ENCODE peak calls at places on chromosomes 13 and 19, in five cellular contexts. U is neuronal stem cell, O is mesenchymal stem cell, S is H1, N is H9. D is an unnamed sample.
A peak's percentile ranks its signal among the peaks of the same experiment; 100 is the strongest.

GRCh38 chr19:18208098-18208951 is 4.5 kb upstream of the RAB3A start:
- DNase-seq in U (no peak), O (peak; percentile 63), S (peak; percentile 86), N (peak; percentile 72), D (no peak)

GRCh38 chr19:14113762-14114414 is 3.7 kb downstream of the PRKACA start:
- DNase-seq in U (no peak), O (no peak), S (peak; percentile 80), N (no peak), D (no peak)

GRCh38 chr19:898663-899062 is 5.4 kb downstream of the RNU6-9 start:
- DNase-seq in U (no peak), O (no peak), S (peak; percentile 77), N (no peak), D (peak; percentile 38)

GRCh38 chr13:90416938-90417337 is 930.5 kb upstream of the MIR17HG start:
- DNase-seq in U (no peak), O (peak; percentile 19), S (no peak), N (no peak), D (no peak)

GRCh38 chr19:1582201-1582600 is 10.5 kb downstream of the MBD3 start:
- DNase-seq in U (no peak), O (no peak), S (no peak), N (no peak), D (peak; percentile 97)

GRCh38 chr19:19106061-19106551 is 32.2 kb downstream of the TMEM161A start:
- DNase-seq in U (no peak), O (peak; percentile 67), S (peak; percentile 79), N (peak; percentile 77), D (peak; percentile 77)

GRCh38 chr13:37409756-37410155 is 188.8 kb downstream of the POSTN start:
- DNase-seq in U (no peak), O (no peak), S (no peak), N (no peak), D (no peak)

GRCh38 chr19:40831502-40832430 is 18.5 kb downstream of the CYP2A6 start:
- DNase-seq in U (no peak), O (peak; percentile 98), S (no peak), N (no peak), D (peak; percentile 92)

GRCh38 chr13:110448230-110448629 is 113.3 kb downstream of the RAB20 start:
- DNase-seq in U (no peak), O (peak; percentile 71), S (no peak), N (no peak), D (peak; percentile 99)

GRCh38 chr13:51921790-51922740 is 60.3 kb downstream of the CCDC70 start:
- DNase-seq in U (no peak), O (peak; percentile 6), S (no peak), N (peak; percentile 25), D (no peak)

GRCh38 chr13:46687810-46688209 is 109.2 kb downstream of the ESD start:
- DNase-seq in U (no peak), O (peak; percentile 48), S (no peak), N (peak; percentile 75), D (peak; percentile 81)

GRCh38 chr19:16268676-16269319 is 55.8 kb upstream of the KLF2 start:
- DNase-seq in U (no peak), O (no peak), S (no peak), N (no peak), D (no peak)

GRCh38 chr19:8305798-8306197 is 2.4 kb downstream of the CD320 start:
- DNase-seq in U (no peak), O (no peak), S (no peak), N (no peak), D (no peak)

GRCh38 chr13:36431204-36432105 is 840 bp upstream of the CCNA1 start:
- DNase-seq in U (peak; percentile 37), O (no peak), S (no peak), N (no peak), D (no peak)

GRCh38 chr13:45705936-45706335 is 3.8 kb downstream of the CBY2 start:
- DNase-seq in U (no peak), O (no peak), S (no peak), N (no peak), D (no peak)

GRCh38 chr19:39778763-39779162 is at the start of gene LEUTX:
- DNase-seq in U (no peak), O (no peak), S (no peak), N (no peak), D (no peak)

GRCh38 chr19:35292986-35293732 is 1.2 kb downstream of the MAG start:
- DNase-seq in U (no peak), O (no peak), S (no peak), N (no peak), D (no peak)

GRCh38 chr13:33450956-33451709 is 165.6 kb upstream of the STARD13 start:
- DNase-seq in U (no peak), O (no peak), S (no peak), N (no peak), D (peak; percentile 88)

GRCh38 chr19:53057904-53058579 is 13.5 kb downstream of the ERVV-2 start:
- DNase-seq in U (no peak), O (no peak), S (peak; percentile 90), N (peak; percentile 83), D (peak; percentile 93)

GRCh38 chr13:32267836-32268439 is 47.2 kb downstream of the ZAR1L start:
- DNase-seq in U (peak; percentile 17), O (no peak), S (peak; percentile 90), N (peak; percentile 85), D (peak; percentile 41)

GRCh38 chr13:44648392-44649117 is 72.4 kb upstream of the TSC22D1 start:
- DNase-seq in U (no peak), O (no peak), S (no peak), N (no peak), D (peak; percentile 10)

GRCh38 chr19:10961073-10961762 is 388 bp downstream of the SMARCA4 start:
- DNase-seq in U (peak; percentile 53), O (no peak), S (peak; percentile 60), N (peak; percentile 57), D (no peak)

GRCh38 chr19:10006335-10006708 is 4.0 kb downstream of the COL5A3 start:
- DNase-seq in U (no peak), O (peak; percentile 33), S (no peak), N (no peak), D (no peak)

GRCh38 chr13:50167224-50167947 is 152.1 kb downstream of the KCNRG start:
- DNase-seq in U (no peak), O (no peak), S (no peak), N (no peak), D (no peak)

GRCh38 chr19:294819-295686 is 3.9 kb upstream of the PLPP2 start:
- DNase-seq in U (no peak), O (no peak), S (peak; percentile 91), N (peak; percentile 80), D (peak; percentile 64)

GRCh38 chr19:31348416-31349159 is 648 bp downstream of the TSHZ3 start:
- DNase-seq in U (no peak), O (peak; percentile 56), S (peak; percentile 54), N (no peak), D (no peak)

DNA sequence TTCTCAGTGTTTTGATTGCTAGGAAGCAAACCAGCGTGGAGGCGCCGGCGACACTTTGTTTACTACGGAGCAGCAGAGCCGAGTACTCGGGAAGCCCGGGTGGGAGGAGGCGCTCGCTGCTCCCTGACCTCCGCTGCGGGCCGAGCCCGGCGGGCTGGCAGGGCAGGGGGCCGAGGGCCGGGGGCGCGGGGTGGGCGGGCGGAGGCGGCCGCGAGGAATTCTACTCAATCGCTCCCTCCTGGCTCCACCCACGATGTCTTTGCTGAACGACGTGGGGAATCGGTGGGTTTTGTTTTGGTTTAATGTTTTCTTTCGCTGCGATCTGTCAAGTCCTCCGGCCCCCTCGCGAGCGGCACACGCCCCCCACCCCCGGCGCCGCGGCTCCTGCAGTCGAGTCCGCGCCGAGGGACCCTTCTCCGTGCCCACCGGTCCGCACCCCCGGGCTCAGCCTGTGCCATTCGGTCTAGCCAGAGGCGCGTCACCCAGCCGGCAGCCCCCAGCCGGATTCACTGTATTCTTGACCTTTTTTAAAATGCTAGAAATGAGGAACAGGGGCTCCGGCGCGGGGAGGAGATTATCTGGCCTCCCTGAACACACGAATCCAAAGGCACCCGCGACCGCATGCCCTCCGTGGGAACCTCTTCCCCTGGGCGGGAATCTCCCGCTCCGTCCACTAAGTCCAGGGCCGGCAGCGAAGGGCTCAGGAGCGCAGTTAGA is 622 bp upstream of the FOXO1 start:
- DNase-seq in U (peak; percentile 69), O (peak; percentile 72), S (peak; percentile 67), N (no peak), D (peak; percentile 75)
- H3K18ac ChIP-seq in U (peak overlapping the region; percentile 87), O (peak overlapping the region; percentile 70), S (no peak overlapping the region), N (no peak overlapping the region), D (peak overlapping the region; percentile 89)

GRCh38 chr19:45477713-45478453 is 10.1 kb downstream of the FOSB start:
- DNase-seq in U (no peak), O (peak; percentile 91), S (no peak), N (no peak), D (peak; percentile 94)
- H2BK5ac ChIP-seq in U (no peak overlapping the region), O (no peak overlapping the region), S (no peak overlapping the region), N (no peak overlapping the region), D (no peak overlapping the region)

DNA sequence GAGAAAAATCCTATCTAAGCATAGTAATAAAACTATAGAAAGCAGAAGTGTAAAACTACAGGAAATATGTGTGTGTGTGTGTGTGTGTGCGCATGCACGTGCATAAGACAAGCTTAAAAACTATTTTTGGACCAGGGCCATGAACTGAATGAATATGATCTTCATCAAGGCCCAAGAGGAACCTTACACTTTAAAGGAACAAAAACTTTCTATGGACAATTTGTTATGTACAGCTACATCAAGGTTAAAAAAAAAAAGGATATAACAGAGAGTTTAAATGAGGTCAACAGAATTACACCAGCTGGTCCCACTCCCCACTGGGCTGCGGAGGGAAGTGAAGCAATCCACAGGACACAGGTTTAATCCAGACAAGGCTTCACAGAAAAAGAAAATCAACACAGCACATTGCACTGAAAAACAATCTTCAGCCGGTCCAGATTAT is 151.1 kb downstream of the LHFPL6 start:
- DNase-seq in U (no peak), O (peak; percentile 68), S (no peak), N (no peak), D (no peak)
- H2BK12ac ChIP-seq in U (no peak overlapping the region), O (no peak overlapping the region), S (no peak overlapping the region), N (no peak overlapping the region), D (peak overlapping the region; percentile 43)

GRCh38 chr19:46374526-46375475 is 27.9 kb downstream of the PPP5C start:
- DNase-seq in U (no peak), O (no peak), S (no peak), N (peak; percentile 18), D (no peak)

GRCh38 chr19:46371371-46371901 is 24.5 kb downstream of the PPP5C start:
- DNase-seq in U (no peak), O (no peak), S (no peak), N (no peak), D (peak; percentile 38)

GRCh38 chr19:46372901-46373572 is 26.1 kb downstream of the PPP5C start:
- DNase-seq in U (peak; percentile 11), O (peak; percentile 76), S (peak; percentile 74), N (peak; percentile 76), D (no peak)

GRCh38 chr19:46376241-46377153 is 29.6 kb downstream of the PPP5C start:
- DNase-seq in U (no peak), O (no peak), S (no peak), N (peak; percentile 14), D (no peak)

DNA sequence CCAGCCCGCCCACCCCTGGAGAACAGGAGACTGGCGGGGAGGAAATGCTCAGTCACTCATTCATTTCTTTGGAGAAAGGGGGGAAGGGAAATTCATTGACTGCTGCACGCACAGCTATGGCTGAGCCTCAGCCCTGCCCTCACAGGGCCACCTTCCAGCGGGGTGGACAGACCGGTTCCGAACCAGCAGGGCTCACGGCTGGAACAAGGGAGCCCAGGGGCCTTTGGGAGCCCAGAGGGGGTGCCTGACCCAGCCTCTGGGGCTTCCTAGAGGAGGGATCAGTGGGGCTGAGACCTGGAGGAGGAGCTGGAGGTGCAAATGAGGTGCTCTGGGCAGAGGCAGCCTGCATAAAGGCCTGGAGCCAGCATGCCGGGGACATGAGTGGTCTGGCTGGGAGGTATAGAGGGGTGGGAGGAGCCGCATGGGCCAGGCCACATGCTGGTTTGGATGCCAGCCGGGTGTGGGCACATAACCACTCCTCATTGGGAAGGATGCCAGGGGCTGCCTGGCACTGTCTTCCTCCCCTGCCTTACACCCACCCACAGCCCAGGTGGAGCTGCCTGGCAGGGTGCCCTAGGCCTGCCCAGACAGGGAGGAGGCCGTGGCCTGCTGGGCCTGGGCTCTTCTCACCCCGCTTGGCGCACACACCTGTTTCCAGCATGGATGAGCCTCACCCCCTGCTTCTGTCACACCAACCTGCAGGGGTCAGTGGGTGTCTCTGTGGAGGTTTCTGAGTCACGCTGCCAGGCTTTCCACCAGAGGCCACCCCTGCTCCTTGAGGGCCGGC is 26.9 kb downstream of the PPP5C start:
- DNase-seq in U (peak; percentile 20), O (peak; percentile 42), S (peak; percentile 73), N (peak; percentile 89), D (peak; percentile 65)
- H3K18ac ChIP-seq in U (peak overlapping the region; percentile 62), O (peak overlapping the region; percentile 71), S (peak overlapping the region; percentile 99), N (peak overlapping the region; percentile 23), D (peak overlapping the region; percentile 53)

D was measured in trophoblast cell.